ENCODE peak calls at places on chromosomes 2 and 18, in nine cellular contexts. T, U, N, F, K, W, G, S and M are unnamed samples.

GRCh38 chr2:154697422-154698237 is 865 bp upstream of the KCNJ3 start:
- DNase-seq in U (no peak), T (peak), K (no peak), N (peak), G (peak), F (no peak), S (peak), W (peak), M (no peak)

GRCh38 chr2:143252138-143252907 is 123.1 kb downstream of the ARHGAP15 start:
- DNase-seq in T (no peak), U (no peak), N (no peak), G (no peak), S (no peak), K (no peak), F (no peak), W (no peak), M (no peak)

GRCh38 chr2:181466661-181467576 is 9.7 kb downstream of the ITGA4 start:
- DNase-seq in W (peak), U (peak), F (no peak), T (peak), G (peak), K (peak), N (peak), S (peak), M (no peak)

GRCh38 chr2:112915300-112916144 is 4.6 kb downstream of the IL37 start:
- DNase-seq in F (no peak), K (no peak), T (no peak), G (no peak), W (no peak), N (no peak), S (no peak), U (no peak), M (no peak)

GRCh38 chr2:148527488-148528340 is 116.8 kb upstream of the EPC2 start:
- DNase-seq in K (no peak), N (no peak), W (no peak), T (no peak), U (peak), S (no peak), G (no peak), F (no peak), M (no peak)

GRCh38 chr2:23720705-23721453 is 206.0 kb downstream of the ATAD2B start:
- DNase-seq in N (no peak), T (no peak), U (no peak), K (no peak), F (no peak), W (no peak), S (peak), G (no peak), M (no peak)

GRCh38 chr18:5059540-5060032 is 137.5 kb downstream of the AKAIN1 start:
- DNase-seq in S (peak), N (no peak), F (no peak), U (no peak), W (no peak), G (no peak), K (no peak), T (no peak), M (no peak)

GRCh38 chr2:222943820-222944219 is 83.0 kb downstream of the ACSL3 start:
- DNase-seq in S (no peak), G (no peak), T (no peak), F (no peak), W (no peak), U (no peak), N (no peak), K (peak), M (peak)

GRCh38 chr2:116416988-116417387 is 1397.5 kb upstream of the DDX18 start:
- DNase-seq in T (no peak), U (no peak), F (no peak), K (no peak), W (no peak), G (no peak), N (no peak), S (no peak), M (no peak)

GRCh38 chr2:179946810-179947485 is 60.1 kb downstream of the CWC22 start:
- DNase-seq in K (no peak), S (peak), F (no peak), N (no peak), T (no peak), G (no peak), W (no peak), U (no peak), M (no peak)

GRCh38 chr2:200761168-200761715 is 50.5 kb upstream of the BZW1 start:
- DNase-seq in N (peak), T (no peak), S (no peak), W (no peak), G (no peak), K (no peak), U (no peak), F (no peak), M (no peak)

GRCh38 chr2:120525056-120526046 is 179.4 kb downstream of the INHBB start:
- DNase-seq in K (no peak), T (no peak), W (peak), S (no peak), G (no peak), U (no peak), N (peak), F (no peak), M (no peak)

GRCh38 chr18:58788971-58789797 is 75.5 kb upstream of the ZNF532 start:
- DNase-seq in N (peak), W (peak), F (no peak), T (no peak), G (peak), K (peak), S (no peak), U (peak), M (no peak)

GRCh38 chr2:35185861-35186412 is 1169.6 kb upstream of the CRIM1 start:
- DNase-seq in W (no peak), F (no peak), T (no peak), N (no peak), U (no peak), S (no peak), K (no peak), G (no peak), M (no peak)

GRCh38 chr2:205352593-205352992 is 329.7 kb upstream of the NRP2 start:
- DNase-seq in S (no peak), N (peak), G (no peak), T (no peak), W (no peak), K (peak), F (no peak), U (peak), M (no peak)

GRCh38 chr2:151827564-151828142 is 568 bp downstream of the ARL5A start:
- DNase-seq in N (peak), S (no peak), G (no peak), U (no peak), T (peak), W (no peak), K (peak), F (no peak), M (no peak)

GRCh38 chr2:231399853-231400667 is 4.5 kb downstream of the B3GNT7 start:
- DNase-seq in F (no peak), S (peak), N (peak), K (peak), W (peak), G (peak), T (peak), U (peak), M (no peak)

GRCh38 chr18:50819027-50819726 is 639 bp downstream of the MRO start:
- DNase-seq in T (peak), K (peak), S (peak), G (peak), W (peak), N (peak), F (no peak), U (peak), M (no peak)

GRCh38 chr2:3242747-3243369 is 134.8 kb downstream of the EIPR1 start:
- DNase-seq in F (no peak), K (no peak), N (peak), G (no peak), W (no peak), T (no peak), S (no peak), U (no peak), M (no peak)

GRCh38 chr2:54569745-54570296 is 113.7 kb downstream of the SPTBN1 start:
- DNase-seq in U (no peak), N (no peak), S (no peak), K (no peak), T (no peak), F (no peak), W (no peak), G (peak), M (peak)

GRCh38 chr18:9361191-9361590 is 26.6 kb downstream of the TWSG1 start:
- DNase-seq in T (no peak), N (no peak), K (no peak), G (no peak), S (no peak), U (no peak), F (no peak), W (no peak), M (no peak)

GRCh38 chr18:59219672-59220163 is at the start of gene GRP:
- DNase-seq in N (no peak), T (peak), S (no peak), F (no peak), U (no peak), K (no peak), G (no peak), W (no peak), M (no peak)

GRCh38 chr2:55887906-55888625 is 35.5 kb downstream of the EFEMP1 start:
- DNase-seq in T (no peak), W (no peak), N (peak), U (peak), S (no peak), F (no peak), K (peak), G (no peak), M (no peak)

GRCh38 chr2:144078802-144079386 is 441.0 kb downstream of the ZEB2 start:
- DNase-seq in K (no peak), N (no peak), T (peak), W (no peak), U (no peak), F (no peak), G (no peak), S (no peak), M (no peak)

GRCh38 chr2:42964444-42965081 is 172.2 kb upstream of the HAAO start:
- DNase-seq in S (no peak), F (no peak), N (peak), W (peak), G (no peak), U (peak), T (peak), K (peak), M (no peak)

GRCh38 chr2:25879133-25879730 is 945 bp upstream of the ASXL2 start:
- DNase-seq in G (no peak), S (no peak), T (no peak), K (peak), N (peak), F (no peak), W (no peak), U (peak), M (no peak)

GRCh38 chr18:48827321-48828200 is 123.2 kb downstream of the SMAD7 start:
- DNase-seq in G (peak), S (peak), F (no peak), U (no peak), W (no peak), T (peak), N (peak), K (peak), M (no peak)

GRCh38 chr2:85383850-85384249 is 26.3 kb downstream of the CAPG start:
- DNase-seq in S (no peak), K (no peak), W (no peak), N (no peak), U (no peak), F (no peak), T (no peak), G (no peak), M (no peak)

GRCh38 chr18:45518770-45519169 is 96.5 kb upstream of the SLC14A2 start:
- DNase-seq in F (no peak), U (no peak), W (no peak), G (no peak), K (no peak), T (peak), S (no peak), N (no peak), M (no peak)

GRCh38 chr2:105540642-105541041 is 141.8 kb upstream of the FHL2 start:
- DNase-seq in S (no peak), G (no peak), W (no peak), T (no peak), U (no peak), K (peak), F (no peak), N (no peak), M (no peak)

GRCh38 chr18:49487711-49488310 is 777 bp upstream of the C18orf32 start:
- DNase-seq in K (peak), W (no peak), N (peak), G (no peak), F (no peak), U (no peak), T (no peak), S (peak), M (no peak)

GRCh38 chr2:24644032-24644431 is 149.2 kb downstream of the PTRHD1 start:
- DNase-seq in K (no peak), U (no peak), N (no peak), T (no peak), G (no peak), S (no peak), F (no peak), W (no peak), M (no peak)

GRCh38 chr18:4638680-4639079 is 183.6 kb upstream of the DLGAP1 start:
- DNase-seq in G (no peak), F (no peak), W (no peak), N (no peak), T (no peak), S (no peak), K (no peak), U (no peak), M (no peak)

GRCh38 chr2:64721326-64721633 is 67.6 kb upstream of the SERTAD2 start:
- DNase-seq in N (no peak), G (no peak), F (no peak), S (no peak), W (no peak), U (no peak), T (no peak), K (no peak), M (no peak)

GRCh38 chr2:72851333-72851732 is 25.5 kb upstream of the EXOC6B start:
- DNase-seq in N (no peak), T (no peak), K (no peak), F (no peak), W (no peak), S (no peak), U (no peak), G (no peak), M (no peak)

GRCh38 chr2:204665244-204665643 is 120.0 kb downstream of the PARD3B start:
- DNase-seq in F (no peak), W (no peak), N (peak), T (no peak), U (peak), G (no peak), S (no peak), K (peak), M (no peak)